ENCODE peak calls at places on chromosomes 2 and 18, in nine cellular contexts. C is lower leg skin, W is mucosa of descending colon, A is glutamatergic neuron, J is uterus, U is transverse colon, I is AG09319, S is upper lobe of left lung, P is mesothelial cell of epicardium. L is an unnamed sample.

GRCh38 chr2:236088368-236089057 is 79.7 kb downstream of the GBX2 start:
- DNase-seq in J (no peak), I (no peak), A (no peak), C (no peak), W (no peak), P (no peak), U (no peak), S (no peak), L (no peak)

GRCh38 chr2:15754703-15755099 is 163.0 kb downstream of the DDX1 start:
- DNase-seq in S (no peak), I (no peak), J (no peak), W (no peak), A (no peak), U (no peak), C (no peak), P (no peak), L (no peak)

GRCh38 chr18:48076461-48076860 is 146.0 kb upstream of the SMAD2 start:
- DNase-seq in J (no peak), C (no peak), S (no peak), A (no peak), U (no peak), P (no peak), I (no peak), W (no peak), L (no peak)

GRCh38 chr2:120978359-120979050 is 242.8 kb downstream of the GLI2 start:
- DNase-seq in W (no peak), I (no peak), J (no peak), U (no peak), C (no peak), S (peak; percentile 70), P (no peak), A (peak; percentile 12), L (no peak)

GRCh38 chr2:66696856-66697255 is 261.9 kb downstream of the MEIS1 start:
- DNase-seq in S (no peak), U (no peak), I (no peak), A (no peak), C (no peak), J (no peak), P (no peak), W (no peak), L (no peak)

GRCh38 chr2:226600184-226600583 is 199.4 kb downstream of the IRS1 start:
- DNase-seq in C (no peak), S (no peak), J (no peak), I (no peak), A (no peak), W (no peak), U (no peak), P (no peak), L (no peak)

GRCh38 chr2:15096873-15097272 is 464.3 kb downstream of the NBAS start:
- DNase-seq in W (no peak), J (no peak), A (no peak), U (no peak), C (no peak), P (no peak), I (no peak), S (no peak), L (no peak)

GRCh38 chr2:86094229-86094628 is 11.5 kb downstream of the POLR1A start:
- DNase-seq in I (no peak), U (no peak), S (no peak), P (no peak), C (no peak), A (no peak), W (no peak), J (no peak), L (no peak)

GRCh38 chr2:205563646-205564045 is 118.7 kb upstream of the NRP2 start:
- DNase-seq in J (no peak), P (no peak), I (no peak), A (peak; percentile 48), U (peak; percentile 42), S (no peak), C (no peak), W (peak; percentile 72), L (no peak)

GRCh38 chr2:237693281-237694039 is 66.1 kb downstream of the LRRFIP1 start:
- DNase-seq in I (no peak), U (peak; percentile 43), J (peak; percentile 29), S (no peak), P (no peak), C (no peak), A (no peak), W (no peak), L (no peak)

GRCh38 chr2:65856423-65856822 is 424.0 kb upstream of the SPRED2 start:
- DNase-seq in J (no peak), W (no peak), U (no peak), I (no peak), P (no peak), S (no peak), A (no peak), C (no peak), L (no peak)

GRCh38 chr18:3592864-3593263 is 142.9 kb downstream of the TGIF1 start:
- DNase-seq in A (no peak), S (no peak), P (no peak), I (no peak), U (no peak), J (no peak), W (no peak), C (no peak), L (no peak)

GRCh38 chr2:70596293-70596692 is 42.7 kb upstream of the TGFA start:
- DNase-seq in P (no peak), U (no peak), A (no peak), I (no peak), W (no peak), J (no peak), S (no peak), C (no peak), L (no peak)

GRCh38 chr2:173370198-173370597 is 15.5 kb downstream of the CDCA7 start:
- DNase-seq in U (no peak), S (no peak), A (no peak), J (no peak), C (no peak), W (no peak), I (no peak), P (no peak), L (no peak)

GRCh38 chr2:73408198-73408597 is 22.6 kb downstream of the ALMS1 start:
- DNase-seq in C (no peak), J (no peak), W (no peak), U (no peak), S (no peak), P (no peak), A (no peak), I (no peak), L (no peak)

GRCh38 chr2:3316456-3317276 is 61.0 kb downstream of the EIPR1 start:
- DNase-seq in J (no peak), W (no peak), U (no peak), S (no peak), I (no peak), C (no peak), P (no peak), A (no peak), L (no peak)

GRCh38 chr2:113050921-113051895 is 1.5 kb downstream of the IL36B start:
- DNase-seq in J (no peak), S (peak; percentile 63), I (no peak), U (no peak), A (no peak), P (no peak), C (no peak), W (no peak), L (no peak)
- TF ChIP-seq CTCF in J (no peak), S (no peak), I (no peak), U (no peak), A (no peak), P (no peak), C (no peak), W (no peak), L (no peak)

DNA sequence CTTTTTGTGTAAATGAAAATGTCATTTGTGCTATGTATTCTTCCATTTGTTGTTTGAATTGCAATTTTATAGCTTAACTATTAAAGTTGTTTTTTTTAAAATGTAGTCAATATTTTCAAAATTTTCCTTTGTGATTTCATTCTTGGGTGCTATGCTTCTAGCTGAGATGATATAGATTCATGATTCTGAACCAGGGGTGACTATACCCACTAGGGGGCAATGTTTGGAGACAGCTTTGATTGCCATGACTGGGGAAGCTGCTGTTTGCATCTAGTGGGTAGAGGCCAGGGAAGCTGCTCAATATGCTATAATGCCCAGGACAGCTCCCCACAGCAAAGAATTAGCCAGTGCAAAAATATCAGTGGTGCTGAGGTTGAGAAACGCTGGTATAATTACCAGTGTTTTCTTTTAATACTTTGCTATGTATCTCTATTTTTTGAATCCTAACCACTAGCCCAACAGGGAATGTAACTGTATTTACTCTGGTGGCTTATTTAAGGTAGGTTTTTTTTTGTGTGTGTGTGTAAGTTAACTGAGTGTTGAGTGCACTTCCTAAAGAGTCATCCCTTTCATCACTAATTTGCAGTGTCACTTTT is 99.7 kb downstream of the MEP1B start:
- DNase-seq in I (peak; percentile 44), A (peak; percentile 25), C (peak; percentile 61), J (no peak), S (no peak), W (peak; percentile 85), P (no peak), U (peak; percentile 56), L (peak; percentile 38)
- TF ChIP-seq CTCF in I (peak; percentile 86), A (peak; percentile 76), C (no peak), J (peak; percentile 50), S (peak; percentile 37), W (peak; percentile 62), P (peak; percentile 57), U (peak; percentile 65), L (peak; percentile 79)

DNA sequence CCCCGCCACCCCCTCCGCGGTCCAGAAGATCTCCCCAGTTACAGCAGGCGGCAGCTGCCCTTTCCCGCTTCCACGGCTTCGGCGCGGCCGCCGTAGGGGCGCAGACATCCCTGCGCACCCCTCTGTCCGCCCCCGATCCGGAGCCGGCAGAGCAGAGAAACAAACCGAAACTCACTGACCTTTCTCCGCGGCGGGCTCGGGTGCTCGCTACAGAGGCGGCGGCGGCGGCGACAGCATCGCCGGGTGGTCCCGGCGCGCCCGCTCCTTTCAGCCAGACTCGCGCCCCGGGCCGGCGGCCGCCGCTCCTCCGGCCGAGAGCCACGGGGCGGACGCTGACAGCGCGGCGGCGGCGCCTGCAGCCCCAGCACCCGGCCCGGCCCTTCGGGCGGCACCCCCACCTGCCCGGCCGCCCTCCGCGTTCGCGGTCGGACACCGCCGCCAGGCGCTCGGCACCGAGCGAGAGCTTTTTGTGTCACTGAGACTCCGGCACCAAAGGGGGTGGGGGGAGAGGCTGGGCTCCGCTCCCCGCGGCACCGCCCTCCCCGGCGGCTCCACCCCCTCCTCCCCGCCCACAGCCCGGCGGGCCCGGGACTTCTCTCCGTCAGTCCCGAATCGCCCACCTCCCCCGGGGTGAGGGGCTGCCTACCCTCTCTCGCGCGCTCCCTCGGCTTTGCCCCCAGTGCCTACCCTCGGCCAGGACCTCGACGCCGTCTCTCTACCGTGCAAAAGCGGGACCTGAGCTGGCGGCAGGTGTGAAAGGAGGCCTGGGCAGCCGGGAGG is 1.4 kb upstream of the RNF152 start:
- DNase-seq in J (peak; percentile 89), I (no peak), S (peak; percentile 94), A (peak; percentile 65), W (peak; percentile 88), C (peak; percentile 76), U (peak; percentile 88), P (peak; percentile 46), L (peak; percentile 72)
- TF ChIP-seq CTCF in J (peak; percentile 76), I (peak; percentile 35), S (peak; percentile 46), A (no peak), W (peak; percentile 32), C (no peak), U (peak; percentile 30), P (no peak), L (peak; percentile 13)

GRCh38 chr2:116820986-116821385 is 993.5 kb upstream of the DDX18 start:
- DNase-seq in P (no peak), A (no peak), S (no peak), U (no peak), I (no peak), J (no peak), C (no peak), W (no peak), L (no peak)

GRCh38 chr2:116819355-116819754 is 995.1 kb upstream of the DDX18 start:
- DNase-seq in I (no peak), S (no peak), C (no peak), J (no peak), P (no peak), W (no peak), U (no peak), A (no peak), L (no peak)
- TF ChIP-seq CTCF in I (no peak), S (no peak), C (no peak), J (no peak), P (peak; percentile 65), W (no peak), U (no peak), A (peak; percentile 56), L (peak; percentile 41)